ENCODE peak calls at places on chromosomes 2 and 18, in six cellular contexts. One of them, this sample, is unnamed.

GRCh38 chr2:70999362-70999761 is 4.7 kb upstream of the TEX261 start:
- DNase-seq in heart left ventricle: no peak
- DNase-seq in cardiac fibroblast: no peak
- DNase-seq in tibial artery: no peak
- DNase-seq in HFFc6: no peak
- DNase-seq in left ventricle myocardium inferior: no peak
- DNase-seq in this sample: no peak

GRCh38 chr2:172919732-172920131 is 155.9 kb upstream of the MAP3K20 start:
- DNase-seq in heart left ventricle: no peak
- DNase-seq in cardiac fibroblast: no peak
- DNase-seq in tibial artery: no peak
- DNase-seq in HFFc6: no peak
- DNase-seq in left ventricle myocardium inferior: no peak
- DNase-seq in this sample: no peak

GRCh38 chr2:44038277-44038676 is 42.5 kb upstream of the LRPPRC start:
- DNase-seq in heart left ventricle: no peak
- DNase-seq in cardiac fibroblast: no peak
- DNase-seq in tibial artery: no peak
- DNase-seq in HFFc6: no peak
- DNase-seq in left ventricle myocardium inferior: no peak
- DNase-seq in this sample: no peak

GRCh38 chr18:36831139-36831538 is 2.2 kb downstream of the KIAA1328 start:
- DNase-seq in heart left ventricle: no peak
- DNase-seq in cardiac fibroblast: peak; percentile 82
- DNase-seq in tibial artery: no peak
- DNase-seq in HFFc6: peak; percentile 46
- DNase-seq in left ventricle myocardium inferior: no peak
- DNase-seq in this sample: no peak

GRCh38 chr18:7576685-7577084 is 9.6 kb downstream of the PTPRM start:
- DNase-seq in heart left ventricle: no peak
- DNase-seq in cardiac fibroblast: peak; percentile 65
- DNase-seq in tibial artery: no peak
- DNase-seq in HFFc6: peak; percentile 55
- DNase-seq in left ventricle myocardium inferior: no peak
- DNase-seq in this sample: peak; percentile 31

GRCh38 chr2:109545828-109546713 is 67.7 kb downstream of the SEPTIN10 start:
- DNase-seq in heart left ventricle: peak; percentile 60
- DNase-seq in cardiac fibroblast: peak; percentile 80
- DNase-seq in tibial artery: peak; percentile 62
- DNase-seq in HFFc6: peak; percentile 43
- DNase-seq in left ventricle myocardium inferior: peak; percentile 57
- DNase-seq in this sample: peak; percentile 65

GRCh38 chr2:11829324-11829946 is 83.0 kb downstream of the LPIN1 start:
- DNase-seq in heart left ventricle: peak; percentile 77
- DNase-seq in cardiac fibroblast: peak; percentile 74
- DNase-seq in tibial artery: peak; percentile 47
- DNase-seq in HFFc6: peak; percentile 36
- DNase-seq in left ventricle myocardium inferior: peak; percentile 64
- DNase-seq in this sample: peak; percentile 81

GRCh38 chr2:221958224-221958623 is 340.6 kb downstream of the PAX3 start:
- DNase-seq in heart left ventricle: no peak
- DNase-seq in cardiac fibroblast: peak; percentile 6
- DNase-seq in tibial artery: no peak
- DNase-seq in HFFc6: no peak
- DNase-seq in left ventricle myocardium inferior: no peak
- DNase-seq in this sample: no peak

GRCh38 chr2:196234672-196235071 is 63.3 kb upstream of the STK17B start:
- DNase-seq in heart left ventricle: no peak
- DNase-seq in cardiac fibroblast: peak; percentile 83
- DNase-seq in tibial artery: no peak
- DNase-seq in HFFc6: peak; percentile 89
- DNase-seq in left ventricle myocardium inferior: no peak
- DNase-seq in this sample: no peak

GRCh38 chr18:29616885-29617284 is 1425.7 kb downstream of the DSC3 start:
- DNase-seq in heart left ventricle: no peak
- DNase-seq in cardiac fibroblast: no peak
- DNase-seq in tibial artery: no peak
- DNase-seq in HFFc6: no peak
- DNase-seq in left ventricle myocardium inferior: no peak
- DNase-seq in this sample: no peak

GRCh38 chr2:65420712-65421431 is 11.5 kb downstream of the SPRED2 start:
- DNase-seq in heart left ventricle: no peak
- DNase-seq in cardiac fibroblast: peak; percentile 83
- DNase-seq in tibial artery: no peak
- DNase-seq in HFFc6: peak; percentile 40
- DNase-seq in left ventricle myocardium inferior: no peak
- DNase-seq in this sample: peak; percentile 41

GRCh38 chr2:237465515-237466227 is 21.4 kb upstream of the MLPH start:
- DNase-seq in heart left ventricle: no peak
- DNase-seq in cardiac fibroblast: peak; percentile 99
- DNase-seq in tibial artery: no peak
- DNase-seq in HFFc6: peak; percentile 98
- DNase-seq in left ventricle myocardium inferior: no peak
- DNase-seq in this sample: no peak

GRCh38 chr2:14016289-14016955 is 616.1 kb upstream of the LRATD1 start:
- DNase-seq in heart left ventricle: no peak
- DNase-seq in cardiac fibroblast: peak; percentile 26
- DNase-seq in tibial artery: no peak
- DNase-seq in HFFc6: no peak
- DNase-seq in left ventricle myocardium inferior: no peak
- DNase-seq in this sample: no peak

GRCh38 chr2:118993392-118993752 is 51.4 kb downstream of the MARCO start:
- DNase-seq in heart left ventricle: no peak
- DNase-seq in cardiac fibroblast: no peak
- DNase-seq in tibial artery: no peak
- DNase-seq in HFFc6: no peak
- DNase-seq in left ventricle myocardium inferior: no peak
- DNase-seq in this sample: no peak

GRCh38 chr18:21598726-21599584 is 1.5 kb downstream of the ESCO1 start:
- DNase-seq in heart left ventricle: no peak
- DNase-seq in cardiac fibroblast: peak; percentile 5
- DNase-seq in tibial artery: peak; percentile 23
- DNase-seq in HFFc6: no peak
- DNase-seq in left ventricle myocardium inferior: no peak
- DNase-seq in this sample: no peak

GRCh38 chr18:21597616-21598015 is 2.9 kb downstream of the ESCO1 start:
- DNase-seq in heart left ventricle: no peak
- DNase-seq in cardiac fibroblast: no peak
- DNase-seq in tibial artery: no peak
- DNase-seq in HFFc6: no peak
- DNase-seq in left ventricle myocardium inferior: no peak
- DNase-seq in this sample: no peak

GRCh38 chr18:21593540-21594257 is 6.8 kb downstream of the ESCO1 start:
- DNase-seq in heart left ventricle: no peak
- DNase-seq in cardiac fibroblast: no peak
- DNase-seq in tibial artery: no peak
- DNase-seq in HFFc6: no peak
- DNase-seq in left ventricle myocardium inferior: no peak
- DNase-seq in this sample: no peak
- TF ChIP-seq CTCF in heart left ventricle: no peak
- TF ChIP-seq CTCF in cardiac fibroblast: no peak
- TF ChIP-seq CTCF in tibial artery: no peak
- TF ChIP-seq CTCF in HFFc6: no peak
- TF ChIP-seq CTCF in left ventricle myocardium inferior: no peak
- TF ChIP-seq CTCF in this sample: no peak

DNA sequence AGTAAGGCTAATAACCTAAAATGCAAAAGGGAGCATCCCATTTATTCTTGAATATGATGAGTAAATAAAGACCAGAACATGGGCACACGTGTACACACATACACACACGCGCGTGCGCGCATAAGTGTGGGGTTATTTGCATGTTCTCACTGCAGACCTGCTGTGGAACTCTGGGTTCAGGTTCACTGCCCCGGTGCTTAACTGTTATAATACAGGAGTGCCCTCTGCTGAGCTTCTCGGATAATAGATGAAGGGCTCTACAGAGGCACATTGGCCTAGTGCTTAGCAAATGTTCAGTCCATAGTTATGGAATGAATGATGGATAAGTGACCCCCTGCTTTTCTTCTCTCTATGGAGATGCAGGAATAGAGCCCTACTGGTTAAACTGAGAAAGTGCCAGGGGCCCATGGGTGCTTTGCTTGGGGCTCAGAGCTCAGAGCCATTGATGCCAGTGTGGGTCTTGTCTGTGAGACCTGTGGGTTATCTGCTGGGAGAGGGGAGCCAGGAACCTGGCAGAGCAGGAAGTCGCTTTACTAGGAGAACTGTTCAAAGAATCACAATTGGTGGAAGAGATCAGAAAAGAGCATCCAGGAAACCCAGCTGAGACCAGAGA is 3.6 kb upstream of the ARL4C start:
- DNase-seq in heart left ventricle: peak; percentile 55
- DNase-seq in cardiac fibroblast: peak; percentile 79
- DNase-seq in tibial artery: peak; percentile 43
- DNase-seq in HFFc6: peak; percentile 48
- DNase-seq in left ventricle myocardium inferior: no peak
- DNase-seq in this sample: peak; percentile 61
- TF ChIP-seq CTCF in heart left ventricle: peak; percentile 62
- TF ChIP-seq CTCF in cardiac fibroblast: peak; percentile 58
- TF ChIP-seq CTCF in tibial artery: peak; percentile 42
- TF ChIP-seq CTCF in HFFc6: peak; percentile 74
- TF ChIP-seq CTCF in left ventricle myocardium inferior: peak; percentile 70
- TF ChIP-seq CTCF in this sample: peak; percentile 52

DNA sequence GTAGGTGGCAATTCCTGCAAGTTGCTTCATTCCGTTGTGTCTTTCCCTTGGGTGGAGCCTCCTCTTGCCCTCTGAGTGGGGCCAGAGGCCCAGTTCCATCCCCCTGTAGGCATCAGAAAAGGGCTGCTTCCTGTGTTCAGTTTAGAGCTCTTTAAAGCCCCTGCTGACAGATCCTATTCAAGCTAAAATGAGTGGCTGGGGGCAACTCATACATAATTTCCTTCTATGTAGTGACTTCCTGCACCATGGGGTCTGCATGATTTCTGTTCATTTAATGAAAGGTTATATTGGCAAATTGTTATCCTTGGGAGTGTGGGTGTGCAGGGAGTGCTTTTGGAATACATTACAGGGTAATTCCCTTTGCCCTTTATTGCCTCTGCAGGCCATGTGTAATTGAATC is 52.5 kb downstream of the GPR39 start:
- DNase-seq in heart left ventricle: no peak
- DNase-seq in cardiac fibroblast: no peak
- DNase-seq in tibial artery: no peak
- DNase-seq in HFFc6: no peak
- DNase-seq in left ventricle myocardium inferior: no peak
- DNase-seq in this sample: no peak
- TF ChIP-seq CTCF in heart left ventricle: no peak
- TF ChIP-seq CTCF in cardiac fibroblast: no peak
- TF ChIP-seq CTCF in tibial artery: no peak
- TF ChIP-seq CTCF in HFFc6: no peak
- TF ChIP-seq CTCF in left ventricle myocardium inferior: no peak
- TF ChIP-seq CTCF in this sample: no peak

GRCh38 chr18:61731693-61732376 is 161.0 kb downstream of the RNF152 start:
- DNase-seq in heart left ventricle: peak; percentile 41
- DNase-seq in cardiac fibroblast: peak; percentile 27
- DNase-seq in tibial artery: no peak
- DNase-seq in HFFc6: no peak
- DNase-seq in left ventricle myocardium inferior: no peak
- DNase-seq in this sample: no peak

GRCh38 chr18:61722247-61722646 is 170.6 kb downstream of the RNF152 start:
- DNase-seq in heart left ventricle: no peak
- DNase-seq in cardiac fibroblast: no peak
- DNase-seq in tibial artery: no peak
- DNase-seq in HFFc6: no peak
- DNase-seq in left ventricle myocardium inferior: no peak
- DNase-seq in this sample: no peak

GRCh38 chr18:61731169-61731568 is 161.6 kb downstream of the RNF152 start:
- DNase-seq in heart left ventricle: no peak
- DNase-seq in cardiac fibroblast: no peak
- DNase-seq in tibial artery: no peak
- DNase-seq in HFFc6: no peak
- DNase-seq in left ventricle myocardium inferior: no peak
- DNase-seq in this sample: no peak

GRCh38 chr18:61724532-61724931 is 168.3 kb downstream of the RNF152 start:
- DNase-seq in heart left ventricle: no peak
- DNase-seq in cardiac fibroblast: no peak
- DNase-seq in tibial artery: no peak
- DNase-seq in HFFc6: no peak
- DNase-seq in left ventricle myocardium inferior: no peak
- DNase-seq in this sample: no peak

GRCh38 chr18:61727241-61727640 is 165.6 kb downstream of the RNF152 start:
- DNase-seq in heart left ventricle: no peak
- DNase-seq in cardiac fibroblast: peak; percentile 66
- DNase-seq in tibial artery: no peak
- DNase-seq in HFFc6: peak; percentile 38
- DNase-seq in left ventricle myocardium inferior: no peak
- DNase-seq in this sample: no peak
- TF ChIP-seq CTCF in heart left ventricle: no peak
- TF ChIP-seq CTCF in cardiac fibroblast: no peak
- TF ChIP-seq CTCF in tibial artery: no peak
- TF ChIP-seq CTCF in HFFc6: no peak
- TF ChIP-seq CTCF in left ventricle myocardium inferior: no peak
- TF ChIP-seq CTCF in this sample: no peak

GRCh38 chr2:146523218-146523617 is 1321.6 kb upstream of the ACVR2A start:
- DNase-seq in heart left ventricle: no peak
- DNase-seq in cardiac fibroblast: peak; percentile 36
- DNase-seq in tibial artery: no peak
- DNase-seq in HFFc6: no peak
- DNase-seq in left ventricle myocardium inferior: no peak
- DNase-seq in this sample: no peak
- TF ChIP-seq CTCF in heart left ventricle: peak; percentile 38
- TF ChIP-seq CTCF in cardiac fibroblast: no peak
- TF ChIP-seq CTCF in tibial artery: no peak
- TF ChIP-seq CTCF in HFFc6: peak; percentile 73
- TF ChIP-seq CTCF in left ventricle myocardium inferior: peak; percentile 22
- TF ChIP-seq CTCF in this sample: no peak

GRCh38 chr2:174753038-174753633 is 11.1 kb downstream of the CHRNA1 start:
- DNase-seq in heart left ventricle: no peak
- DNase-seq in cardiac fibroblast: no peak
- DNase-seq in tibial artery: no peak
- DNase-seq in HFFc6: no peak
- DNase-seq in left ventricle myocardium inferior: no peak
- DNase-seq in this sample: no peak

GRCh38 chr2:174749793-174750192 is 14.5 kb downstream of the CHRNA1 start:
- DNase-seq in heart left ventricle: no peak
- DNase-seq in cardiac fibroblast: no peak
- DNase-seq in tibial artery: no peak
- DNase-seq in HFFc6: no peak
- DNase-seq in left ventricle myocardium inferior: no peak
- DNase-seq in this sample: no peak

GRCh38 chr2:174752403-174753037 is 11.8 kb downstream of the CHRNA1 start:
- DNase-seq in heart left ventricle: no peak
- DNase-seq in cardiac fibroblast: no peak
- DNase-seq in tibial artery: no peak
- DNase-seq in HFFc6: peak; percentile 46
- DNase-seq in left ventricle myocardium inferior: no peak
- DNase-seq in this sample: no peak

GRCh38 chr2:174748948-174749347 is 15.3 kb downstream of the CHRNA1 start:
- DNase-seq in heart left ventricle: peak; percentile 51
- DNase-seq in cardiac fibroblast: peak; percentile 63
- DNase-seq in tibial artery: peak; percentile 49
- DNase-seq in HFFc6: peak; percentile 33
- DNase-seq in left ventricle myocardium inferior: no peak
- DNase-seq in this sample: peak; percentile 67

DNA sequence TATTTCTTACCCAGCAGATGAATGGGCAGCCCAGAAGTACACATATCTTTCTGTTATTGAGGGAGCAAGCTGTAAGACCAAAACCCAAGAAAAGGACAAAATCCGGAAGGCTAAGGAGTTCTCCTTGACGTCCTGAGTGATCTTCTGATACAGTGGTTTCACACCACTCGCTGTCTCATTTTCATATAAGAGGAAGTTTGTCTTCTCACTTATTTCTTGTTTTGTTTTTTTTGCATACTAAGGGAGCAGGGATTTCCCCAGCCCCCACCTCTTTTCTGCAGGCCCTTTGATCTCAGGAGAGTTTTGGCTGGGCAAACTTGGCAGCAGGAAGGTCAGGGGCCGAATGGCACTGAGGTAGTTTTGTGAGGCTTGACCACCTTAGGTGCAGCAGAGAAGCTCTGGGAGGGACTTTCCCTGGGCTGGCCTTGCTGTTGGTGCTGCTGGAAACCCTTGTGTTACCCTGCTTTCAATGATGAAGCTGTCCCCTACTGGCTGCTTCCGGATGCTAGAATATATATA is 13.3 kb downstream of the CHRNA1 start:
- DNase-seq in heart left ventricle: no peak
- DNase-seq in cardiac fibroblast: no peak
- DNase-seq in tibial artery: no peak
- DNase-seq in HFFc6: no peak
- DNase-seq in left ventricle myocardium inferior: no peak
- DNase-seq in this sample: no peak
- TF ChIP-seq CTCF in heart left ventricle: no peak
- TF ChIP-seq CTCF in cardiac fibroblast: no peak
- TF ChIP-seq CTCF in tibial artery: no peak
- TF ChIP-seq CTCF in HFFc6: no peak
- TF ChIP-seq CTCF in left ventricle myocardium inferior: no peak
- TF ChIP-seq CTCF in this sample: no peak